ENCODE peak calls at places on chromosomes 3 and 15, in five cellular contexts. One of them, this sample, is unnamed. For H3K36me3 and H3K27me3, the result is how much of the 10 kb centered on the place peaks cover.

GRCh38 chr3:126339466-126339865 is 17.7 kb downstream of the KLF15 start:
- DNase-seq in uterus: no peak
- DNase-seq in lower lobe of right lung: peak
- DNase-seq in brain microvascular endothelial cell: no peak
- DNase-seq in DND-41: no peak
- DNase-seq in this sample: no peak

GRCh38 chr15:75929799-75930565 is 26.3 kb downstream of the FBXO22 start:
- DNase-seq in uterus: no peak
- DNase-seq in lower lobe of right lung: no peak
- DNase-seq in brain microvascular endothelial cell: no peak
- DNase-seq in DND-41: no peak
- DNase-seq in this sample: no peak

GRCh38 chr3:153897025-153897723 is 224.0 kb upstream of the ARHGEF26 start:
- DNase-seq in uterus: no peak
- DNase-seq in lower lobe of right lung: no peak
- DNase-seq in brain microvascular endothelial cell: no peak
- DNase-seq in DND-41: no peak
- DNase-seq in this sample: no peak

GRCh38 chr3:72888546-72889309 is 882 bp downstream of the GXYLT2 start:
- DNase-seq in uterus: peak
- DNase-seq in lower lobe of right lung: no peak
- DNase-seq in brain microvascular endothelial cell: no peak
- DNase-seq in DND-41: peak
- DNase-seq in this sample: no peak

GRCh38 chr15:36742696-36743095 is 163.3 kb downstream of the CDIN1 start:
- DNase-seq in uterus: no peak
- DNase-seq in lower lobe of right lung: no peak
- DNase-seq in brain microvascular endothelial cell: no peak
- DNase-seq in DND-41: no peak
- DNase-seq in this sample: no peak

GRCh38 chr3:38009807-38010591 is 19.4 kb downstream of the VILL start:
- DNase-seq in uterus: no peak
- DNase-seq in lower lobe of right lung: peak
- DNase-seq in brain microvascular endothelial cell: no peak
- DNase-seq in DND-41: no peak
- DNase-seq in this sample: no peak

GRCh38 chr3:41684802-41685740 is 276.8 kb downstream of the ULK4 start:
- DNase-seq in uterus: no peak
- DNase-seq in lower lobe of right lung: no peak
- DNase-seq in brain microvascular endothelial cell: no peak
- DNase-seq in DND-41: no peak
- DNase-seq in this sample: no peak

GRCh38 chr3:188931531-188931930 is 240.2 kb upstream of the TPRG1 start:
- DNase-seq in uterus: no peak
- DNase-seq in lower lobe of right lung: no peak
- DNase-seq in brain microvascular endothelial cell: no peak
- DNase-seq in DND-41: no peak
- DNase-seq in this sample: no peak

GRCh38 chr3:19931767-19932188 is 2.2 kb downstream of the EFHB start:
- DNase-seq in uterus: no peak
- DNase-seq in lower lobe of right lung: no peak
- DNase-seq in brain microvascular endothelial cell: no peak
- DNase-seq in DND-41: no peak
- DNase-seq in this sample: no peak

GRCh38 chr3:124250053-124250452 is 258.1 kb upstream of the ROPN1 start:
- DNase-seq in uterus: no peak
- DNase-seq in lower lobe of right lung: no peak
- DNase-seq in brain microvascular endothelial cell: no peak
- DNase-seq in DND-41: no peak
- DNase-seq in this sample: no peak

GRCh38 chr15:24858737-24859601 is 95.8 kb upstream of the SNRPN start:
- DNase-seq in uterus: no peak
- DNase-seq in lower lobe of right lung: no peak
- DNase-seq in brain microvascular endothelial cell: no peak
- DNase-seq in DND-41: no peak
- DNase-seq in this sample: no peak

GRCh38 chr15:55981596-55982249 is 11.7 kb downstream of the NEDD4 start:
- DNase-seq in uterus: no peak
- DNase-seq in lower lobe of right lung: no peak
- DNase-seq in brain microvascular endothelial cell: no peak
- DNase-seq in DND-41: no peak
- DNase-seq in this sample: no peak

GRCh38 chr3:10692039-10692438 is 124.0 kb upstream of the SLC6A11 start:
- DNase-seq in uterus: no peak
- DNase-seq in lower lobe of right lung: no peak
- DNase-seq in brain microvascular endothelial cell: no peak
- DNase-seq in DND-41: no peak
- DNase-seq in this sample: no peak

GRCh38 chr3:13852638-13853009 is 27.2 kb downstream of the WNT7A start:
- DNase-seq in uterus: no peak
- DNase-seq in lower lobe of right lung: peak
- DNase-seq in brain microvascular endothelial cell: no peak
- DNase-seq in DND-41: no peak
- DNase-seq in this sample: no peak

GRCh38 chr3:125061170-125061569 is 5.4 kb upstream of the HEG1 start:
- DNase-seq in uterus: peak
- DNase-seq in lower lobe of right lung: no peak
- DNase-seq in brain microvascular endothelial cell: no peak
- DNase-seq in DND-41: no peak
- DNase-seq in this sample: no peak

GRCh38 chr3:107193114-107193513 is 184.1 kb upstream of the CCDC54 start:
- DNase-seq in uterus: no peak
- DNase-seq in lower lobe of right lung: no peak
- DNase-seq in brain microvascular endothelial cell: no peak
- DNase-seq in DND-41: no peak
- DNase-seq in this sample: no peak

DNA sequence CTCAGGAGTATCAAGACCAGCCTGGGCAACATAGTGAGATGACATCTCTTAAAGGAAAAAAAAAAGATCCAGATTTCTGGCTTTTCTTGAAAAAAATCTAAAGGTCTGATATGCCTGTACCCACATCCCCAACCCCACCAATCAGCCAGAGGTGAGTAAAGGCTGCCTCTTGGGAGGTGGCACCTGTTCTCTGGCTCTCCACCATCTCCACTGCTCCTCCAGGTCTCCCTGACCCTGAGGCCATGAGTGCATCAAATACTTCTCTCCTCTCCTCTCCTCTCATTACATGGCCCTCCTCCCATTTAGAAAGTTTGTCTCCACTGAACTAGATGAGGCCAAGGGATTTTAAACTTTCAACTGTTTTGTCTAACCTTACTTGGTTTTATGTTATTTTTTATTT is 5.2 kb downstream of the SIAH2 start:
- DNase-seq in uterus: no peak
- DNase-seq in lower lobe of right lung: no peak
- DNase-seq in brain microvascular endothelial cell: no peak
- DNase-seq in DND-41: no peak
- DNase-seq in this sample: no peak
- H3K27ac ChIP-seq in uterus: peak
- H3K27ac ChIP-seq in lower lobe of right lung: no peak
- H3K27ac ChIP-seq in brain microvascular endothelial cell: no peak
- H3K27ac ChIP-seq in DND-41: no peak
- H3K27ac ChIP-seq in this sample: no peak

GRCh38 chr3:184353546-184353941 is 7.9 kb downstream of the CLCN2 start:
- DNase-seq in uterus: no peak
- DNase-seq in lower lobe of right lung: no peak
- DNase-seq in brain microvascular endothelial cell: no peak
- DNase-seq in DND-41: no peak
- DNase-seq in this sample: no peak
- H3K36me3 ChIP-seq in uterus: under half
- H3K36me3 ChIP-seq in lower lobe of right lung: under half
- H3K36me3 ChIP-seq in brain microvascular endothelial cell: under half
- H3K36me3 ChIP-seq in DND-41: under half
- H3K36me3 ChIP-seq in this sample: under half

GRCh38 chr15:62854420-62855084 is 188.0 kb upstream of the TPM1 start:
- DNase-seq in uterus: no peak
- DNase-seq in lower lobe of right lung: no peak
- DNase-seq in brain microvascular endothelial cell: no peak
- DNase-seq in DND-41: no peak
- DNase-seq in this sample: no peak
- H3K27me3 ChIP-seq in uterus: under half
- H3K27me3 ChIP-seq in lower lobe of right lung: under half
- H3K27me3 ChIP-seq in brain microvascular endothelial cell: under half
- H3K27me3 ChIP-seq in DND-41: under half
- H3K27me3 ChIP-seq in this sample: under half

GRCh38 chr3:44061961-44062360 is 179.7 kb upstream of the TOPAZ1 start:
- DNase-seq in uterus: no peak
- DNase-seq in lower lobe of right lung: no peak
- DNase-seq in brain microvascular endothelial cell: no peak
- DNase-seq in DND-41: no peak
- DNase-seq in this sample: no peak
- H3K27ac ChIP-seq in uterus: no peak
- H3K27ac ChIP-seq in lower lobe of right lung: no peak
- H3K27ac ChIP-seq in brain microvascular endothelial cell: no peak
- H3K27ac ChIP-seq in DND-41: no peak
- H3K27ac ChIP-seq in this sample: no peak

GRCh38 chr15:100612539-100612938 is 10.2 kb downstream of the ASB7 start:
- DNase-seq in uterus: no peak
- DNase-seq in lower lobe of right lung: no peak
- DNase-seq in brain microvascular endothelial cell: no peak
- DNase-seq in DND-41: no peak
- DNase-seq in this sample: no peak
- H3K36me3 ChIP-seq in uterus: under half
- H3K36me3 ChIP-seq in lower lobe of right lung: half or more
- H3K36me3 ChIP-seq in brain microvascular endothelial cell: under half
- H3K36me3 ChIP-seq in DND-41: half or more
- H3K36me3 ChIP-seq in this sample: under half

GRCh38 chr15:52796742-52797515 is 6.8 kb upstream of the ONECUT1 start:
- DNase-seq in uterus: no peak
- DNase-seq in lower lobe of right lung: no peak
- DNase-seq in brain microvascular endothelial cell: no peak
- DNase-seq in DND-41: no peak
- DNase-seq in this sample: no peak

GRCh38 chr15:52799145-52799811 is 9.1 kb upstream of the ONECUT1 start:
- DNase-seq in uterus: no peak
- DNase-seq in lower lobe of right lung: no peak
- DNase-seq in brain microvascular endothelial cell: no peak
- DNase-seq in DND-41: no peak
- DNase-seq in this sample: no peak

GRCh38 chr15:52796228-52796521 is 6.0 kb upstream of the ONECUT1 start:
- DNase-seq in uterus: no peak
- DNase-seq in lower lobe of right lung: no peak
- DNase-seq in brain microvascular endothelial cell: no peak
- DNase-seq in DND-41: no peak
- DNase-seq in this sample: no peak

GRCh38 chr15:52798529-52799101 is 8.5 kb upstream of the ONECUT1 start:
- DNase-seq in uterus: no peak
- DNase-seq in lower lobe of right lung: no peak
- DNase-seq in brain microvascular endothelial cell: no peak
- DNase-seq in DND-41: no peak
- DNase-seq in this sample: no peak

DNA sequence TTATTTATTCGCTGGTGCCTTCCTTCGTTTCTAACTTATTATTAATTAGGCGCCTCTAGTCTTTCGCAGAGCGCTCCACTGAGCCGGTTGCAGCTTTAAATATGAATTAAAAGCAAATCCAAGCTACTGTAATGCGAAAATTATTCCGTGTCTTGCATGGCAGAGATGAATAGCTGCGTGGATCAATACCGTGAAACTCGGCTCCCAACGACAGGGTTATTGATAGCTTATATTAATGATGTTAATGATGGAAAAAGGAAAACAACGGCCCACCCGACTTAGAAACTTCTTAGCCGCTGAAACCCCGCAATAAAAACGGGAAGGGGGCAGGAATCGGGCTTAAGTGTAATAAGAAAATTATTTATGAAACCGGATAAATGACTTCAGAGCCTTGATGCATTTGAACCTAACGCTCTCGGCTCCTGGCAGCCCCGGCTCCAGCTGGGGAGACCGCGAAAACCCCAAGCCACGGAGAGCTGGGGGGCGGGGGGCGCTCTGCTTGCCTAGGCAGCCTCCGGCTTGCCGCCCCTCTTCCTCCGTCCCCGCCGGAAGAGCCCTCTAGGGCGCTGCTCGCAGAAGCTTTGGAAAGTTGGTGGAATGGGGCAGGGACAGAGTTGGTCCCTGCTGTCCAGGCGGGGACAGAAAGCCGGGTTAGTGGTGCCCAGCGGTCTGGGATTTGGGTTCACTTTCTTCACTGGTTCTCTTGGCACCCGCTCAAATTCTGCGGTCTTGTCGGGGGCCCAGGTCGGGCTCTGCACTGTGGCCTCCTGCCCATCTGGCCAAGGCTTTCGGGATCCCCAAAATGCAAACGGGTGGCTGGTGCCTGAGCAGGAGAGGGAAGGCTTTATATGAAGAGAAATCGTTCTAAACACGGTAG is 7.7 kb upstream of the ONECUT1 start:
- DNase-seq in uterus: no peak
- DNase-seq in lower lobe of right lung: no peak
- DNase-seq in brain microvascular endothelial cell: no peak
- DNase-seq in DND-41: peak
- DNase-seq in this sample: no peak
- H3K27me3 ChIP-seq in uterus: half or more
- H3K27me3 ChIP-seq in lower lobe of right lung: half or more
- H3K27me3 ChIP-seq in brain microvascular endothelial cell: half or more
- H3K27me3 ChIP-seq in DND-41: under half
- H3K27me3 ChIP-seq in this sample: half or more

DNA sequence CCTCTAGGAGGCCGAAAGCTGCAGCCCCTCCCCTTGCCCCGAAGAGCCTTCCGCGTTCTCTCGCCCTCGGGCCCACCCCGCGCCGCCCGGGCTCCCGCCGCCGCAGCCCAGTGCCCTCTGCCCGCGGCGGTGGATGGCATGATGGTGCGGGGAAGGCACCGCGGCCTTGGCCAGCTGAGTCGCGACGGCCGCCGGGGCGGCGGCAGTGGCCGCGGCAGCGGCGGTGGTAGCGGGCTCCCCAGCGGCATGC is 1.2 kb downstream of the TLNRD1 start:
- DNase-seq in uterus: no peak
- DNase-seq in lower lobe of right lung: no peak
- DNase-seq in brain microvascular endothelial cell: no peak
- DNase-seq in DND-41: no peak
- DNase-seq in this sample: no peak
- H3K27ac ChIP-seq in uterus: peak
- H3K27ac ChIP-seq in lower lobe of right lung: peak
- H3K27ac ChIP-seq in brain microvascular endothelial cell: peak
- H3K27ac ChIP-seq in DND-41: peak
- H3K27ac ChIP-seq in this sample: peak